ENCODE peak calls at places on chromosomes 13 and 19, in seven cellular contexts. K, A, D, C, O, I and H are unnamed samples.

GRCh38 chr13:111975539-111976473 is 91.1 kb upstream of the SOX1 start:
- DNase-seq in K (no peak), A (no peak), D (no peak), C (no peak), O (no peak), I (no peak), H (no peak)

GRCh38 chr19:48544856-48545750 is 6.9 kb upstream of the SULT2B1 start:
- DNase-seq in K (peak; percentile 55), A (no peak), D (peak; percentile 72), C (no peak), O (no peak), I (no peak), H (no peak)

GRCh38 chr19:18551631-18552030 is 6.0 kb upstream of the KXD1 start:
- DNase-seq in K (no peak), A (no peak), D (no peak), C (no peak), O (no peak), I (no peak), H (peak; percentile 95)

GRCh38 chr13:27083183-27083582 is 88.4 kb downstream of the USP12 start:
- DNase-seq in K (no peak), A (no peak), D (no peak), C (no peak), O (no peak), I (no peak), H (no peak)

GRCh38 chr13:46586766-46587509 is 34.0 kb downstream of the LRCH1 start:
- DNase-seq in K (no peak), A (no peak), D (no peak), C (peak; percentile 31), O (no peak), I (no peak), H (no peak)

GRCh38 chr19:13902993-13903555 is 2.8 kb downstream of the BRME1 start:
- DNase-seq in K (peak; percentile 47), A (no peak), D (no peak), C (peak; percentile 18), O (no peak), I (no peak), H (peak; percentile 9)

GRCh38 chr19:47726467-47726866 is 13.2 kb downstream of the EHD2 start:
- DNase-seq in K (no peak), A (no peak), D (no peak), C (peak; percentile 79), O (peak; percentile 76), I (no peak), H (no peak)

GRCh38 chr13:22665531-22665930 is 515.2 kb upstream of the SGCG start:
- DNase-seq in K (no peak), A (no peak), D (no peak), C (no peak), O (no peak), I (no peak), H (no peak)

GRCh38 chr13:94933230-94933751 is 220.9 kb upstream of the SOX21 start:
- DNase-seq in K (no peak), A (no peak), D (no peak), C (no peak), O (no peak), I (no peak), H (no peak)

GRCh38 chr19:49120868-49121267 is 1.5 kb downstream of the PPFIA3 start:
- DNase-seq in K (no peak), A (no peak), D (no peak), C (no peak), O (no peak), I (no peak), H (no peak)

GRCh38 chr19:48844472-48844871 is 8.2 kb upstream of the HSD17B14 start:
- DNase-seq in K (peak; percentile 94), A (no peak), D (peak; percentile 64), C (peak; percentile 83), O (peak; percentile 68), I (no peak), H (peak; percentile 31)

GRCh38 chr13:30388401-30389283 is 33.7 kb upstream of the UBE2L5 start:
- DNase-seq in K (peak; percentile 34), A (no peak), D (no peak), C (no peak), O (peak; percentile 89), I (no peak), H (peak; percentile 86)

GRCh38 chr13:34437873-34438272 is 504.2 kb upstream of the NBEA start:
- DNase-seq in K (no peak), A (no peak), D (no peak), C (no peak), O (no peak), I (no peak), H (no peak)

GRCh38 chr13:74187564-74187963 is 53.4 kb upstream of the KLF12 start:
- DNase-seq in K (peak; percentile 28), A (no peak), D (no peak), C (peak; percentile 27), O (peak; percentile 42), I (no peak), H (peak; percentile 11)

GRCh38 chr19:40282920-40283319 is 2.2 kb downstream of the AKT2 start:
- DNase-seq in K (no peak), A (no peak), D (no peak), C (no peak), O (peak; percentile 22), I (no peak), H (no peak)

GRCh38 chr19:40279761-40280607 is 5.2 kb downstream of the AKT2 start:
- DNase-seq in K (peak; percentile 65), A (no peak), D (no peak), C (no peak), O (no peak), I (no peak), H (no peak)

GRCh38 chr19:40282209-40282580 is 3.0 kb downstream of the AKT2 start:
- DNase-seq in K (no peak), A (no peak), D (no peak), C (no peak), O (no peak), I (no peak), H (no peak)

GRCh38 chr19:40280608-40281221 is 4.4 kb downstream of the AKT2 start:
- DNase-seq in K (peak; percentile 57), A (no peak), D (peak; percentile 61), C (no peak), O (no peak), I (no peak), H (no peak)

DNA sequence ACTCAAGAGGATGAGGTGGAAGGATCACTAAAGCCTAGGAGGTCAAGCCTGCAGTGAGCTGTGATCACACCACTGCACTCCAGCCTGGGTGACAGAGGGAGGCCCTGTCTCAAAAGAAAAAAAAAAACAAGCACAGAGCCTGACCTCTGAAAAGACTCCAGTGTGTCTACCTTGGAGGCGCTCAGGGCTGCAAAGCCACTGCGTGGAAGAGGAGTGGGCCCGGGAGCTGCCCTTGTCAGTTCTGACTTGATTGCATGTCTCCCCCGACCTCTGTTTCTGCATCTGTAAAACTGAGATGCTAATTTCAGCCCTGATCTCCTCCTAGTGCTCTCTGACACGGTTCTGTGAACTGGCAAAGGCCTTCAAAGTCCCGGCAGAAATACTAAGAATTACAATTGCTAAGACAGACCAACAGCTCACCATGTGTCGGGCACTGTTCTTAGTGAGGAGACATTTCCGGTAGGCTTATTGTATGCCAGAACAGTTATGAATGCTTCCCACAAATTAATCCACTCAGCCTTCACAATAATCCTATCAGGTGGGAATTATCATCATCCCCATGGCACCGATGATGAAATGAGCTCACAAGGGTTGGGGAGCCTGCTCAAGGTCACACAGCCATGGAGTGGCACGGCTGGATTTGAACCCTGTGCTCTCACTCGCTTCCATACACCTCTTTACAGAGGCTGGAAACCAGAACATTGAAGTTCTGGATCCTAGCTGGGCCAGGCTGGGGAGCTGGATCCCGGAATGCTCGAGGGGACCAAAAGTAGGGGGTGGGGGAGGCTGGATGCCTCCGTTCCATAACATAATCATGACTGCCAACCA is 3.5 kb downstream of the AKT2 start:
- DNase-seq in K (no peak), A (no peak), D (no peak), C (no peak), O (no peak), I (no peak), H (no peak)
- H3K27ac ChIP-seq in K (no peak overlapping the region), A (no peak overlapping the region), D (no peak overlapping the region), C (no peak overlapping the region), O (no peak overlapping the region), I (no peak overlapping the region), H (no peak overlapping the region)

GRCh38 chr13:44147222-44147621 is 226.4 kb upstream of the SERP2 start:
- DNase-seq in K (no peak), A (no peak), D (no peak), C (no peak), O (no peak), I (no peak), H (no peak)
- H3K18ac ChIP-seq in K (no peak overlapping the region), A (no peak overlapping the region), D (no peak overlapping the region), C (no peak overlapping the region), O (no peak overlapping the region), I (no peak overlapping the region), H (no peak overlapping the region)

DNA sequence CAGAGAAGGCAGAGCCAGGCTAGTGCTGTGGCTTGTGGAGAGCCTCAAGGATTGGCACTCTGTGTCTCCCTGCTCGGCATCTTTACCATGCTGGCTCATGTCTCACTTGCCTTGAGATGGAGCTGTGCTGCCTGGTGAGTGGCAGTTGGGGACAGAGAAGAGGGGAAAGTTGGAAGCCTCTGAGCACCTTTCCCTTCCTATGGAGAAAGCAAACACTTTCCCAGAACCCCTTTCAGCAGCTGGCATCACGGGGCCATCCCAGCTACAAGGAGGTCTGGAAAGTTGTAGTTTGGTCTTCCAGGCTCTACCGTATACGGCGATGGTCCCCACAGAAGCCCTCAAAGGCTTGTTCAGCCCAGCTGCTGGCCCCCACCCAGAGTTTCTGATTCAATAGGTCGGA is 58.7 kb downstream of the DPF1 start:
- DNase-seq in K (no peak), A (no peak), D (no peak), C (no peak), O (no peak), I (no peak), H (no peak)
- H3K4ac ChIP-seq in K (no peak overlapping the region), A (no peak overlapping the region), D (no peak overlapping the region), C (no peak overlapping the region), O (no peak overlapping the region), I (no peak overlapping the region), H (no peak overlapping the region)

GRCh38 chr19:15296841-15297415 is 35.4 kb downstream of the BRD4 start:
- DNase-seq in K (no peak), A (no peak), D (no peak), C (no peak), O (no peak), I (no peak), H (no peak)
- H3K27ac ChIP-seq in K (no peak overlapping the region), A (no peak overlapping the region), D (no peak overlapping the region), C (peak overlapping the region; percentile 2), O (peak overlapping the region; percentile 40), I (no peak overlapping the region), H (peak overlapping the region; percentile 85)

GRCh38 chr19:44113138-44113783 is at the start of gene ZNF225:
- DNase-seq in K (peak; percentile 100), A (peak; percentile 97), D (peak; percentile 99), C (peak; percentile 99), O (peak; percentile 99), I (peak; percentile 98), H (peak; percentile 99)
- H3K18ac ChIP-seq in K (no peak within 1 kb of the TSS), A (peak within 1 kb of the TSS; percentile 13), D (peak within 1 kb of the TSS; percentile 32), C (peak within 1 kb of the TSS; percentile 77), O (peak within 1 kb of the TSS; percentile 26), I (peak within 1 kb of the TSS; percentile 74), H (peak within 1 kb of the TSS; percentile 67)

DNA sequence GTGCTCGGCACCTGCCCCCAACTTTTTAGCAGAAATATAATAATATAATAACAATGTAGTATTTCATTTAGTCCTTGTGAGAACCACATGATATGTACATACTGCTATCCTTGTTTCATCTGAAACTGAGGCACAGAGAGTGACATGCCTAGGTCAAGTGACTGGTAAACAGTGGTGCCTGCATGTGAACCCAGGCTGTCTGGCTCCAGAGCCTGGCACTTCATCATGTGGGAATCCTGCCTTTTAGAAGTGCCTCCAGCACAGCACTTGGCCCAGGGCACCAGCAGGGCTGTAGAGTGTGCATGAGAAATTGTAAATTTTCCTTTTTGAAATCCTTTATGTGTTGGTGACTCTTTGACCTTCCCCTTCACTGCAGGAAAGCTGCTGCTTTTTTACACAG is 27.4 kb downstream of the PRAM1 start:
- DNase-seq in K (no peak), A (no peak), D (no peak), C (no peak), O (no peak), I (no peak), H (no peak)
- H3K4ac ChIP-seq in K (no peak overlapping the region), A (no peak overlapping the region), D (no peak overlapping the region), C (no peak overlapping the region), O (no peak overlapping the region), I (no peak overlapping the region), H (peak overlapping the region; percentile 64)